ENCODE peak calls at places on chromosomes 1 and 21, in nine cellular contexts. J is NCI-H1105, W is C1 segment of cervical spinal cord, Q is Kasumi-1, Z is cardiac fibroblast, A is LoVo, I is fibroblast of lung, C is upper lobe of right lung, E is adrenal gland. Y is an unnamed sample.

GRCh38 chr1:163410073-163410522 is 88.3 kb downstream of the NUF2 start:
- DNase-seq in J (peak), W (no peak), Q (peak), Z (peak), A (peak), I (peak), C (no peak), E (peak), Y (peak)

GRCh38 chr1:56491441-56491840 is 87.9 kb downstream of the PLPP3 start:
- DNase-seq in J (no peak), W (no peak), Q (no peak), Z (peak), A (no peak), I (peak), C (no peak), E (no peak), Y (peak)

GRCh38 chr1:32770741-32771548 is 46.2 kb downstream of the YARS1 start:
- DNase-seq in J (no peak), W (no peak), Q (no peak), Z (no peak), A (no peak), I (no peak), C (peak), E (peak), Y (no peak)

GRCh38 chr1:64955093-64956066 is 11.0 kb downstream of the JAK1 start:
- DNase-seq in J (no peak), W (no peak), Q (no peak), Z (no peak), A (no peak), I (no peak), C (no peak), E (no peak), Y (no peak)

GRCh38 chr21:46550511-46550941 is 54.4 kb downstream of the S100B start:
- DNase-seq in J (no peak), W (no peak), Q (no peak), Z (no peak), A (no peak), I (no peak), C (no peak), E (no peak), Y (no peak)

GRCh38 chr1:76153856-76154212 is 79.3 kb downstream of the ST6GALNAC3 start:
- DNase-seq in J (no peak), W (no peak), Q (no peak), Z (no peak), A (no peak), I (no peak), C (no peak), E (no peak), Y (no peak)

GRCh38 chr1:212606734-212607205 is 1.8 kb upstream of the ATF3 start:
- DNase-seq in J (peak), W (no peak), Q (no peak), Z (no peak), A (peak), I (no peak), C (peak), E (peak), Y (no peak)

GRCh38 chr21:32795802-32796489 is 24.4 kb upstream of the PAXBP1 start:
- DNase-seq in J (no peak), W (no peak), Q (no peak), Z (no peak), A (no peak), I (no peak), C (no peak), E (no peak), Y (no peak)

GRCh38 chr1:13899856-13900255 is 199.9 kb downstream of the PRDM2 start:
- DNase-seq in J (no peak), W (no peak), Q (no peak), Z (peak), A (no peak), I (no peak), C (no peak), E (no peak), Y (peak)

GRCh38 chr1:31984419-31985347 is 29.0 kb upstream of the KHDRBS1 start:
- DNase-seq in J (no peak), W (no peak), Q (no peak), Z (peak), A (no peak), I (peak), C (no peak), E (no peak), Y (no peak)

GRCh38 chr1:223129229-223129851 is 13.7 kb downstream of the TLR5 start:
- DNase-seq in J (no peak), W (no peak), Q (no peak), Z (peak), A (no peak), I (peak), C (peak), E (peak), Y (peak)

GRCh38 chr1:100543640-100544039 is 5.7 kb downstream of the GPR88 start:
- DNase-seq in J (no peak), W (no peak), Q (peak), Z (no peak), A (no peak), I (no peak), C (no peak), E (no peak), Y (no peak)

GRCh38 chr1:9289724-9290493 is 2.8 kb upstream of the SPSB1 start:
- DNase-seq in J (no peak), W (no peak), Q (no peak), Z (peak), A (no peak), I (peak), C (no peak), E (peak), Y (peak)